ENCODE peak calls at places on chromosomes 3 and 15, in six cellular contexts. One of them, this sample, is unnamed.

GRCh38 chr3:156406393-156406792 is 148.5 kb downstream of the SSR3 start:
- DNase-seq in right cardiac atrium: no peak
- DNase-seq in HFFc6: no peak
- DNase-seq in AG10803: no peak
- DNase-seq in NCI-H1436: no peak
- DNase-seq in H54: no peak
- DNase-seq in this sample: no peak

GRCh38 chr3:29310865-29311264 is 30.0 kb downstream of the RBMS3 start:
- DNase-seq in right cardiac atrium: no peak
- DNase-seq in HFFc6: no peak
- DNase-seq in AG10803: no peak
- DNase-seq in NCI-H1436: no peak
- DNase-seq in H54: no peak
- DNase-seq in this sample: no peak

GRCh38 chr15:72116680-72117447 is 1.1 kb downstream of the MYO9A start:
- DNase-seq in right cardiac atrium: peak; percentile 36
- DNase-seq in HFFc6: no peak
- DNase-seq in AG10803: peak; percentile 21
- DNase-seq in NCI-H1436: no peak
- DNase-seq in H54: no peak
- DNase-seq in this sample: peak; percentile 65

GRCh38 chr3:4985330-4986174 is 6.3 kb downstream of the BHLHE40 start:
- DNase-seq in right cardiac atrium: peak; percentile 58
- DNase-seq in HFFc6: no peak
- DNase-seq in AG10803: peak; percentile 66
- DNase-seq in NCI-H1436: no peak
- DNase-seq in H54: no peak
- DNase-seq in this sample: peak; percentile 58

GRCh38 chr3:132641837-132642538 is 17.6 kb downstream of the ACAD11 start:
- DNase-seq in right cardiac atrium: no peak
- DNase-seq in HFFc6: peak; percentile 60
- DNase-seq in AG10803: peak; percentile 62
- DNase-seq in NCI-H1436: peak; percentile 70
- DNase-seq in H54: peak; percentile 8
- DNase-seq in this sample: peak; percentile 63

GRCh38 chr15:39553947-39554731 is 26.7 kb upstream of the THBS1 start:
- DNase-seq in right cardiac atrium: no peak
- DNase-seq in HFFc6: no peak
- DNase-seq in AG10803: no peak
- DNase-seq in NCI-H1436: peak; percentile 50
- DNase-seq in H54: no peak
- DNase-seq in this sample: no peak

GRCh38 chr3:68239542-68239941 is 585.1 kb upstream of the SUCLG2 start:
- DNase-seq in right cardiac atrium: no peak
- DNase-seq in HFFc6: no peak
- DNase-seq in AG10803: no peak
- DNase-seq in NCI-H1436: peak; percentile 64
- DNase-seq in H54: no peak
- DNase-seq in this sample: no peak

GRCh38 chr3:157232146-157232545 is 72.2 kb upstream of the CCNL1 start:
- DNase-seq in right cardiac atrium: no peak
- DNase-seq in HFFc6: peak; percentile 11
- DNase-seq in AG10803: no peak
- DNase-seq in NCI-H1436: no peak
- DNase-seq in H54: no peak
- DNase-seq in this sample: no peak

GRCh38 chr15:61742591-61742990 is 317.7 kb downstream of the VPS13C start:
- DNase-seq in right cardiac atrium: no peak
- DNase-seq in HFFc6: no peak
- DNase-seq in AG10803: no peak
- DNase-seq in NCI-H1436: no peak
- DNase-seq in H54: no peak
- DNase-seq in this sample: no peak

GRCh38 chr15:94042163-94042954 is 189.0 kb upstream of the MCTP2 start:
- DNase-seq in right cardiac atrium: no peak
- DNase-seq in HFFc6: peak; percentile 57
- DNase-seq in AG10803: peak; percentile 63
- DNase-seq in NCI-H1436: no peak
- DNase-seq in H54: no peak
- DNase-seq in this sample: no peak

GRCh38 chr3:118011910-118012309 is 1022.7 kb downstream of the IGSF11 start:
- DNase-seq in right cardiac atrium: no peak
- DNase-seq in HFFc6: no peak
- DNase-seq in AG10803: no peak
- DNase-seq in NCI-H1436: no peak
- DNase-seq in H54: no peak
- DNase-seq in this sample: no peak